ENCODE peak calls at places on chromosomes 6 and 20, in five cellular contexts. F is sigmoid colon, Y is ovary, E is A549, W is spleen. U is an unnamed sample.

GRCh38 chr6:43054206-43054943 is 724 bp upstream of the CUL7 start:
- DNase-seq in F (no peak), Y (peak), E (no peak), W (no peak), U (no peak)

GRCh38 chr20:10006461-10006860 is 28.3 kb upstream of the ANKEF1 start:
- DNase-seq in F (no peak), Y (no peak), E (no peak), W (no peak), U (no peak)

GRCh38 chr6:18343741-18344140 is 43.4 kb upstream of the RNF144B start:
- DNase-seq in F (no peak), Y (no peak), E (peak), W (no peak), U (peak)

GRCh38 chr6:15716889-15717288 is 54.1 kb upstream of the DTNBP1 start:
- DNase-seq in F (no peak), Y (no peak), E (no peak), W (no peak), U (no peak)

GRCh38 chr6:38034269-38034914 is 214.9 kb downstream of the ZFAND3 start:
- DNase-seq in F (no peak), Y (no peak), E (peak), W (no peak), U (no peak)

GRCh38 chr6:130453230-130453629 is 87.4 kb downstream of the TMEM200A start:
- DNase-seq in F (no peak), Y (no peak), E (peak), W (no peak), U (no peak)

GRCh38 chr20:63686492-63687321 is 9.7 kb upstream of the TNFRSF6B start:
- DNase-seq in F (peak), Y (peak), E (peak), W (peak), U (no peak)

GRCh38 chr6:98239057-98239456 is 595.3 kb upstream of the POU3F2 start:
- DNase-seq in F (no peak), Y (no peak), E (no peak), W (no peak), U (no peak)

GRCh38 chr20:22545045-22545444 is 39.3 kb downstream of the FOXA2 start:
- DNase-seq in F (no peak), Y (no peak), E (no peak), W (no peak), U (no peak)
- TF ChIP-seq POLR2A in F (no peak), Y (no peak), E (no peak), W (no peak), U (no peak)

DNA sequence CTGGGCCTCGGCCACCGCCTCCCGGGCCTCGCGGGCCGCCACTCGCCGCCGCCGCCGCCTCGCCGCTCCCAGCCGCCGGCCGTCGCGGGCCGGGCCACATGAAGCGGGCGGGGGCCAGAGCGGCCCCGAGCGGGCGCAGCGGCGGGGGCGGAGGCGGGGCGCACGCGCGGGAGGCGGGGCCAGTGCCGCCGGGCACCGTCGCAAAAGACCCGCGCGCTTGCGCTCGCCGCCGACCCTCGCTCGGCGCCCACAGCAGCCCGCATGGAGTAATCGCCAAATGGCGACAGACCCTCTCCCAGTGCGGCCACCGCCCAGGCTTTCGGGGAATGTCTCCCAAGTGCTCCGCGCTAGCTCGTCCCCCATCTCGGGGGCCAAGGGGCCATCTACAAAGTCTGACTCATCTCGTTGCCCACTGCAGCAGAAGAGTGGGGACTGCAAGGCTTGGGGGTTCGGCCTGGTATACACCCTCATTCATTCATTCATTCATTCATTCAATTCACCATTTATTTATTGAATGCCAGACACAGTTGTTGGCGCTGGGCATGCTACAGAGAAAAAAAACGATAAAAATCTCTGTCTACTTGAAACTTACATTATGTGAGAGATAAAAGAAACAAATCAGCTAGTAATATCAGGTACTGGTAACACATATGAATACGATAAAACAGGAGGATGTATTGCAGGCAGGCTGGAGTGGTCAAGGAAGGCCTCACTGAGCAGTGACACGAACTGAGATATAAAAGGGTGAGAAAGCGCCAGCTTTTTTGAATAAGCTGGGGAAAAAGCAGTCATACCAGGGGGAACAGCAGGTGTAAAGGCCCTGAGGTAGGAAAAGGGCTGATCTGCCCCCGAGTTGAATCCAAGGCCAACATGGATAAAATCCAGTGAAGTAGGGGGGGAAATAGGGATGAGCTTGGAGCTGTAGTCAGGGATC is at the start of gene B4GALT5:
- DNase-seq in F (peak), Y (peak), E (peak), W (peak), U (peak)
- TF ChIP-seq POLR2A in F (no peak), Y (no peak), E (peak), W (peak), U (peak)

GRCh38 chr20:23050847-23051627 is 1.6 kb upstream of the THBD start:
- DNase-seq in F (peak), Y (peak), E (peak), W (peak), U (peak)
- TF ChIP-seq POLR2A in F (no peak), Y (no peak), E (no peak), W (peak), U (no peak)

GRCh38 chr6:409370-409972 is 17.9 kb downstream of the IRF4 start:
- DNase-seq in F (no peak), Y (no peak), E (no peak), W (no peak), U (no peak)
- TF ChIP-seq POLR2A in F (no peak), Y (no peak), E (no peak), W (no peak), U (no peak)

GRCh38 chr6:125275779-125276178 is 26.0 kb downstream of the HDDC2 start:
- DNase-seq in F (no peak), Y (no peak), E (no peak), W (no peak), U (no peak)

GRCh38 chr6:125285353-125285752 is 16.4 kb downstream of the HDDC2 start:
- DNase-seq in F (no peak), Y (no peak), E (peak), W (no peak), U (no peak)

GRCh38 chr6:125277838-125278237 is 23.9 kb downstream of the HDDC2 start:
- DNase-seq in F (no peak), Y (no peak), E (no peak), W (no peak), U (no peak)

GRCh38 chr6:125274935-125275334 is 26.8 kb downstream of the HDDC2 start:
- DNase-seq in F (no peak), Y (no peak), E (no peak), W (no peak), U (no peak)

GRCh38 chr6:125279961-125280360 is 21.8 kb downstream of the HDDC2 start:
- DNase-seq in F (no peak), Y (no peak), E (no peak), W (peak), U (no peak)
- TF ChIP-seq POLR2A in F (no peak), Y (no peak), E (no peak), W (no peak), U (no peak)

GRCh38 chr6:4567141-4567540 is 209.1 kb upstream of the CDYL start:
- DNase-seq in F (no peak), Y (no peak), E (no peak), W (no peak), U (no peak)
- TF ChIP-seq POLR2A in F (no peak), Y (no peak), E (no peak), W (no peak), U (no peak)

GRCh38 chr20:45341939-45342862 is 6.0 kb downstream of the SDC4 start:
- DNase-seq in F (peak), Y (peak), E (no peak), W (no peak), U (no peak)
- TF ChIP-seq POLR2A in F (no peak), Y (no peak), E (no peak), W (no peak), U (no peak)

DNA sequence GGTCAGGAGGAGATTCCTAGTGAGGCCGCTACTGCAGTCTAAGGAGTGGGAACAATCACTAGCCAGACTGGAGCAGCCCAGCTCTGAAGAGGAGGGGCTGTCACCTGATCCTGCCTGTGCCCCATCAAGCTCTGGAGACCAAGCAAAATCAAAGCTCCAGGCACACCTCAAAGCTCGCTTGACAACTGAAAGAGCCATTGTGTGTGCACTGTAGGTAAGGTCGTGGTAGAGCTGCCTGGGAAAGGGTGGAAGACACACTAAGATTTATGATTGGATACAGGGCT is 58.2 kb downstream of the CSE1L start:
- DNase-seq in F (no peak), Y (no peak), E (no peak), W (no peak), U (no peak)
- TF ChIP-seq POLR2A in F (no peak), Y (no peak), E (no peak), W (no peak), U (no peak)

GRCh38 chr20:41330941-41331340 is 9.7 kb upstream of the LPIN3 start:
- DNase-seq in F (no peak), Y (no peak), E (no peak), W (no peak), U (no peak)

GRCh38 chr20:41327178-41327577 is 9.6 kb upstream of the ZHX3 start:
- DNase-seq in F (no peak), Y (no peak), E (no peak), W (no peak), U (no peak)

GRCh38 chr20:41330343-41330720 is 10.3 kb upstream of the LPIN3 start:
- DNase-seq in F (no peak), Y (no peak), E (no peak), W (no peak), U (no peak)

GRCh38 chr20:41331731-41332130 is 8.9 kb upstream of the LPIN3 start:
- DNase-seq in F (no peak), Y (no peak), E (no peak), W (no peak), U (no peak)

DNA sequence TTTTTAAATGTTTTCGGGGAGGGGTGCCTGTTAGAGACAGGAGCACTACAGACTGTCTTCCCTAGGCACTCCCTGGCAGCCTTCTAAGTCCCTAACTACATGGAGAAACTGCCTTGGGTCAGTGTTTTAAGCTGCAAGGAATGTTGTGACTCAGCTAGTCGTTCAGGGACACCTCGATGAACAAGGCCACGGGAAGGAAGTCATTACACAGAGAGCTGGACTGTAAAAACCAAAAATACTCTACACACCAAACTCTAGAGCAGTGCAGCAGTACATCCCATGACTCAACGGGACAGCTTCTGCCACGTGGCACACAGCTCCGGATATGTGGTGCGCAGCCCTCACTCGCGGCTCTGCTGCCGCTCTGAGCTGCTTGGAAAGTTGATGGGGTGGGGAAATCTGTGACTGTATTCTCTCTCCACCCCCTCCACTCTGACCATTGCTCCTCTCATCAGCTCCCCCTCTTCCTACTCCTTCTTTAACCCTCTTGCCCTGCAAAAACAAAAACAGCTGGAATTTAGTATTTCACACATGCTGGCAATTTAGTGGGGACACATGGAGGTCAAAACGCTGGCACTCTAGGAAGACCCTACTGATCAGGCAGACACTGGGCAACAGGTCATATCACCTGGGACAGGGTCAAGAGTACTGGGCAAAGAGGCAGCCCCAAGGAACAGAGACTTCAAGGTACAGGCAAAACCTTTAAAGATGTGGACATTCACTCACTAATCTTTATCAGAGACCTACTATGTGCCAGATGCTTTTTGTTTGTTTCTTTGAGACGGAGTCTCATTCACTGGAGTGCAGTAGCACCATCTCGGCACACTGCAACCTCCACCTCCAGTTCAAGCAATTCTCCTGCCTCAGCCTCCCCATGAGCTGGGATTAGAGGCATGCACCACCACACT is 10.9 kb upstream of the LPIN3 start:
- DNase-seq in F (peak), Y (peak), E (peak), W (peak), U (peak)
- TF ChIP-seq POLR2A in F (no peak), Y (no peak), E (no peak), W (no peak), U (peak)

U was measured in H54.